ENCODE peak calls at places on chromosome 9, in seven cellular contexts. O, N, Y, I, C, V and X are unnamed samples.

GRCh38 chr9:36913393-36914211 is 120.5 kb downstream of the PAX5 start:
- DNase-seq in O (no peak), N (no peak), Y (no peak), I (no peak), C (no peak), V (no peak), X (no peak)

GRCh38 chr9:34127035-34127948 is 794 bp upstream of the DCAF12 start:
- DNase-seq in O (no peak), N (no peak), Y (no peak), I (no peak), C (no peak), V (no peak), X (no peak)

GRCh38 chr9:124444166-124444565 is 6.1 kb upstream of the ADGRD2 start:
- DNase-seq in O (no peak), N (no peak), Y (peak; percentile 11), I (no peak), C (no peak), V (no peak), X (no peak)

GRCh38 chr9:109481747-109482325 is 16.3 kb downstream of the PTPN3 start:
- DNase-seq in O (no peak), N (no peak), Y (no peak), I (no peak), C (no peak), V (no peak), X (no peak)

GRCh38 chr9:119802621-119803020 is 433.4 kb upstream of the BRINP1 start:
- DNase-seq in O (no peak), N (no peak), Y (peak; percentile 83), I (peak; percentile 78), C (no peak), V (peak; percentile 53), X (peak; percentile 51)

GRCh38 chr9:71814805-71815204 is 46.5 kb upstream of the CEMIP2 start:
- DNase-seq in O (no peak), N (no peak), Y (no peak), I (no peak), C (no peak), V (no peak), X (no peak)

GRCh38 chr9:33230756-33231691 is 8.9 kb upstream of the SPINK4 start:
- DNase-seq in O (no peak), N (peak; percentile 50), Y (no peak), I (no peak), C (no peak), V (no peak), X (no peak)

GRCh38 chr9:79408200-79408599 is 163.6 kb upstream of the TLE4 start:
- DNase-seq in O (peak; percentile 53), N (no peak), Y (no peak), I (no peak), C (no peak), V (no peak), X (no peak)

GRCh38 chr9:77663754-77664153 is 15.6 kb upstream of the GNA14 start:
- DNase-seq in O (no peak), N (peak; percentile 73), Y (no peak), I (no peak), C (no peak), V (no peak), X (no peak)

GRCh38 chr9:8560560-8561525 is 761.3 kb upstream of the DMAC1 start:
- DNase-seq in O (no peak), N (no peak), Y (no peak), I (no peak), C (no peak), V (no peak), X (no peak)

GRCh38 chr9:7910426-7911015 is 110.9 kb upstream of the DMAC1 start:
- DNase-seq in O (no peak), N (no peak), Y (no peak), I (no peak), C (no peak), V (no peak), X (peak; percentile 42)

GRCh38 chr9:2170737-2171136 is 155.6 kb downstream of the SMARCA2 start:
- DNase-seq in O (no peak), N (no peak), Y (no peak), I (no peak), C (no peak), V (no peak), X (no peak)

GRCh38 chr9:82106536-82106935 is 118.0 kb downstream of the SPATA31D1 start:
- DNase-seq in O (no peak), N (no peak), Y (no peak), I (no peak), C (no peak), V (no peak), X (no peak)

GRCh38 chr9:21958833-21959232 is 35.4 kb downstream of the CDKN2A start:
- DNase-seq in O (no peak), N (no peak), Y (no peak), I (no peak), C (no peak), V (no peak), X (no peak)

GRCh38 chr9:87283585-87283984 is 214.1 kb upstream of the DAPK1 start:
- DNase-seq in O (no peak), N (no peak), Y (no peak), I (no peak), C (no peak), V (no peak), X (no peak)

GRCh38 chr9:75775173-75775572 is 115.3 kb upstream of the PCSK5 start:
- DNase-seq in O (no peak), N (no peak), Y (no peak), I (no peak), C (no peak), V (no peak), X (no peak)

GRCh38 chr9:78001946-78002731 is 29.5 kb downstream of the GNAQ start:
- DNase-seq in O (no peak), N (no peak), Y (no peak), I (no peak), C (no peak), V (no peak), X (no peak)

GRCh38 chr9:96218821-96219614 is 83.0 kb downstream of the HSD17B3 start:
- DNase-seq in O (no peak), N (no peak), Y (peak; percentile 78), I (peak; percentile 78), C (no peak), V (no peak), X (no peak)